ENCODE peak calls at places on chromosomes 16 and 17, in seven cellular contexts. D is GM23338; F is CD8-positive, alpha-beta T cell; H is adrenal gland; G is colonic mucosa; P is right lobe of liver; W is upper lobe of right lung. I is an unnamed sample.

GRCh38 chr17:57939797-57940196 is 15.4 kb downstream of the CUEDC1 start:
- DNase-seq in P (peak; percentile 36), W (peak; percentile 82), D (no peak), F (no peak), G (peak; percentile 60), H (no peak), I (no peak)

GRCh38 chr16:55324491-55325447 is 766 bp downstream of the IRX6 start:
- DNase-seq in D (peak; percentile 49), P (peak; percentile 20), F (no peak), W (peak; percentile 74), G (no peak), H (no peak), I (peak; percentile 30)

GRCh38 chr17:49939318-49939717 is 29.7 kb upstream of the DLX4 start:
- DNase-seq in F (no peak), G (no peak), W (no peak), H (no peak), P (no peak), D (no peak), I (no peak)

GRCh38 chr17:59844884-59845594 is 47.7 kb downstream of the TUBD1 start:
- DNase-seq in F (no peak), W (no peak), G (no peak), P (no peak), H (no peak), D (no peak), I (no peak)

GRCh38 chr17:7945651-7946050 is 13.6 kb downstream of the CNTROB start:
- DNase-seq in D (no peak), W (no peak), P (no peak), F (no peak), H (no peak), G (no peak), I (no peak)

GRCh38 chr17:76537578-76538280 is at the start of gene CYGB:
- DNase-seq in P (no peak), W (peak; percentile 75), H (no peak), G (no peak), F (no peak), D (peak; percentile 69), I (peak; percentile 78)

GRCh38 chr17:81925860-81926450 is 1.6 kb downstream of the MAFG start:
- DNase-seq in D (no peak), P (no peak), H (no peak), G (no peak), F (no peak), W (no peak), I (no peak)

GRCh38 chr16:68972008-68972407 is 128.7 kb downstream of the TANGO6 start:
- DNase-seq in D (peak; percentile 91), G (no peak), H (no peak), F (no peak), W (no peak), P (no peak), I (no peak)

GRCh38 chr17:15157051-15157450 is 108.1 kb downstream of the PMP22 start:
- DNase-seq in G (no peak), F (no peak), H (no peak), W (no peak), D (no peak), P (no peak), I (no peak)

GRCh38 chr16:4021070-4021779 is 95.0 kb downstream of the ADCY9 start:
- DNase-seq in P (peak; percentile 85), W (peak; percentile 88), F (no peak), H (no peak), D (no peak), G (peak; percentile 92), I (no peak)

GRCh38 chr17:6044261-6044660 is 25.9 kb upstream of the WSCD1 start:
- DNase-seq in G (no peak), W (no peak), F (no peak), D (no peak), P (no peak), H (no peak), I (no peak)

GRCh38 chr17:34572483-34572882 is 6.9 kb upstream of the TMEM132E start:
- DNase-seq in W (no peak), P (no peak), H (no peak), F (no peak), D (no peak), G (no peak), I (no peak)

GRCh38 chr16:9115277-9115676 is 23.8 kb downstream of the HAPSTR1 start:
- DNase-seq in P (no peak), D (no peak), H (no peak), G (no peak), W (no peak), F (no peak), I (no peak)

GRCh38 chr16:31186930-31187807 is 7.2 kb downstream of the FUS start:
- DNase-seq in G (no peak), F (no peak), H (no peak), P (no peak), D (no peak), W (no peak), I (no peak)

GRCh38 chr17:7098802-7099459 is 15.7 kb downstream of the ASGR2 start:
- DNase-seq in D (no peak), G (no peak), P (no peak), W (no peak), H (no peak), F (no peak), I (no peak)

GRCh38 chr16:29680180-29680598 is 1.2 kb downstream of the QPRT start:
- DNase-seq in G (peak; percentile 75), W (no peak), H (no peak), F (no peak), D (peak; percentile 57), P (no peak), I (no peak)
- H3K4me3 ChIP-seq in G (peak overlapping the region; percentile 36), W (peak overlapping the region; percentile 45), H (no peak overlapping the region), F (no peak overlapping the region), D (peak overlapping the region; percentile 62), P (peak overlapping the region; percentile 60), I (no peak overlapping the region)

GRCh38 chr17:64111831-64112230 is 18.1 kb downstream of the ERN1 start:
- DNase-seq in D (no peak), H (no peak), G (no peak), P (no peak), W (no peak), F (no peak), I (no peak)

GRCh38 chr17:64112978-64113377 is 17.0 kb downstream of the ERN1 start:
- DNase-seq in P (no peak), D (no peak), F (no peak), W (no peak), G (no peak), H (no peak), I (no peak)

GRCh38 chr17:64115871-64116534 is 13.9 kb downstream of the ERN1 start:
- DNase-seq in P (no peak), F (no peak), D (no peak), H (no peak), G (no peak), W (no peak), I (no peak)

GRCh38 chr17:64118452-64118979 is 11.4 kb downstream of the ERN1 start:
- DNase-seq in D (no peak), G (peak; percentile 36), W (peak; percentile 73), F (no peak), P (peak; percentile 43), H (peak; percentile 82), I (peak; percentile 44)

GRCh38 chr17:64115043-64115698 is 14.8 kb downstream of the ERN1 start:
- DNase-seq in P (no peak), G (no peak), W (no peak), H (peak; percentile 58), F (no peak), D (no peak), I (no peak)
- H3K4me1 ChIP-seq in P (peaks cover 51% of the 10 kb centered on the region), G (no peaks in the 10 kb centered on the region), W (peaks cover 60% of the 10 kb centered on the region), H (peaks cover 84% of the 10 kb centered on the region), F (peaks cover 9% of the 10 kb centered on the region), D (peaks cover 7% of the 10 kb centered on the region), I (peaks cover 5% of the 10 kb centered on the region)

GRCh38 chr17:48150602-48151001 is 43.0 kb downstream of the SNX11 start:
- DNase-seq in G (no peak), H (no peak), W (no peak), D (no peak), F (no peak), P (no peak), I (no peak)
- H3K4me3 ChIP-seq in G (no peak overlapping the region), H (no peak overlapping the region), W (no peak overlapping the region), D (no peak overlapping the region), F (no peak overlapping the region), P (no peak overlapping the region), I (no peak overlapping the region)

DNA sequence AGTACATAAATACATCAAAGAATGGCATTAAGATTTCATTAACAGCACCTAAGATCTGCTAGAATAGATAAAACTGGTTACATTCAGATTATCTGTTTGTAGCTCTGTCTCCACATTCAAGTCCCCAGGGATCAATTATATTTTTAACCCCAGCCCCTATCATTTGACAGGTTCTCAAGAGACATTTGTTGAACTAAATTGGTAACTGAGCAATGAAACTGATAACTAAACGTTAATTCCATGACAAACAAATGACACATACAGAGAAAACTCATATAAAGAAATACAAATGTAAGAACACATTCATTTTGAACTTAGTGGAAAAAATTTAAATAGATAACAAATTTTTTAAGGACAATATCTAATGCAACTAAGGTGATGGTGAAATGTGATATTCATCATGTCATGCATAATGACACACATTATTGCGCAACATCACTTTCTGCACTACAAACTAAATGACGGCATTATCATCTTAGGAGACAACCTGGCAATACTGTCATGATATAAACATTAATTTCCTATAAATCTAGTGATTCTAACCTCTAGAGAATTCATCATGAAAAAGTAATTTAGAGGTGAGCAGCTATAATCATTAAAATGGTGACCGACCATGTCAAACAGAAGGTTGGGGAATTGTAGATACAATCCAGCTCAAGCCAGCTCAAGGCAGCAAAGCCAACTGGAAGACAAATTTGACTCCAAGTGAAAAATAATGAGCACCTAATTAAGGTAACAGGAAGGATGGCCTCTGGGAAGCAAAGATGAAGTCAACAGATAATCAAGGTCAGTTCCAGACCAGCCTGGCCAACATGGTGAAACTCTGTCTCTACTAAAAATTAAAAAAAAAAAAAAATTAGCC is 9.5 kb downstream of the ARHGAP17 start:
- DNase-seq in P (no peak), W (no peak), H (no peak), D (no peak), G (no peak), F (no peak), I (no peak)
- H3K4me1 ChIP-seq in P (peaks cover 25% of the 10 kb centered on the region), W (peaks cover 49% of the 10 kb centered on the region), H (peaks cover 47% of the 10 kb centered on the region), D (peaks cover 2% of the 10 kb centered on the region), G (peaks cover 11% of the 10 kb centered on the region), F (peaks cover 13% of the 10 kb centered on the region), I (peaks cover 51% of the 10 kb centered on the region)

GRCh38 chr16:29007865-29008593 is 23.2 kb downstream of the LAT start:
- DNase-seq in W (no peak), G (no peak), F (peak; percentile 66), D (no peak), H (no peak), P (no peak), I (no peak)

GRCh38 chr16:29009050-29009837 is 24.4 kb downstream of the LAT start:
- DNase-seq in G (no peak), D (no peak), H (no peak), W (no peak), P (no peak), F (no peak), I (no peak)

GRCh38 chr16:29011851-29012250 is 27.0 kb downstream of the LAT start:
- DNase-seq in D (no peak), F (no peak), W (no peak), G (no peak), H (no peak), P (no peak), I (no peak)

GRCh38 chr16:29011112-29011511 is 26.3 kb downstream of the LAT start:
- DNase-seq in H (no peak), F (no peak), P (no peak), G (no peak), W (no peak), D (peak; percentile 78), I (no peak)

GRCh38 chr16:29009838-29010166 is 24.9 kb downstream of the LAT start:
- DNase-seq in G (no peak), P (no peak), F (no peak), W (no peak), H (no peak), D (no peak), I (no peak)
- H3K4me3 ChIP-seq in G (no peak overlapping the region), P (no peak overlapping the region), F (no peak overlapping the region), W (no peak overlapping the region), H (no peak overlapping the region), D (no peak overlapping the region), I (no peak overlapping the region)

GRCh38 chr16:875182-876040 is 74.9 kb upstream of the GNG13 start:
- DNase-seq in H (no peak), F (no peak), P (peak; percentile 16), G (no peak), W (no peak), D (no peak), I (no peak)
- H3K4me1 ChIP-seq in H (no peaks in the 10 kb centered on the region), F (no peaks in the 10 kb centered on the region), P (no peaks in the 10 kb centered on the region), G (no peaks in the 10 kb centered on the region), W (no peaks in the 10 kb centered on the region), D (no peaks in the 10 kb centered on the region), I (no peaks in the 10 kb centered on the region)